ENCODE peak calls at places on chromosome 7, in nine cellular contexts. Y is lung, A is AG04450, S is gastrocnemius medialis, O is AG10803, M is colonic mucosa, Z is OCI-LY7, U is GM23338, I is fibroblast of pulmonary artery. J is an unnamed sample.

GRCh38 chr7:51079494-51079893 is 237.1 kb downstream of the COBL start:
- DNase-seq in Y (no peak), A (no peak), S (no peak), O (no peak), M (no peak), Z (no peak), U (no peak), I (no peak), J (no peak)

GRCh38 chr7:14691597-14692203 is 210.9 kb downstream of the DGKB start:
- DNase-seq in Y (peak), A (peak), S (peak), O (peak), M (peak), Z (peak), U (peak), I (peak), J (peak)

GRCh38 chr7:129610709-129611245 is 743 bp upstream of the NRF1 start:
- DNase-seq in Y (no peak), A (no peak), S (no peak), O (no peak), M (peak), Z (no peak), U (peak), I (no peak), J (no peak)

GRCh38 chr7:77248154-77248553 is 48.5 kb upstream of the FGL2 start:
- DNase-seq in Y (no peak), A (no peak), S (no peak), O (no peak), M (no peak), Z (no peak), U (no peak), I (no peak), J (no peak)

GRCh38 chr7:101517304-101517703 is 111.8 kb downstream of the MYL10 start:
- DNase-seq in Y (no peak), A (no peak), S (no peak), O (no peak), M (no peak), Z (no peak), U (no peak), I (no peak), J (no peak)

GRCh38 chr7:725223-726005 is 1.1 kb upstream of the DNAAF5 start:
- DNase-seq in Y (no peak), A (no peak), S (no peak), O (no peak), M (peak), Z (no peak), U (no peak), I (peak), J (peak)

GRCh38 chr7:29627631-29628030 is 64.0 kb downstream of the PRR15 start:
- DNase-seq in Y (no peak), A (no peak), S (no peak), O (no peak), M (no peak), Z (no peak), U (no peak), I (no peak), J (no peak)

GRCh38 chr7:141456298-141456697 is 94.9 kb upstream of the AGK start:
- DNase-seq in Y (no peak), A (no peak), S (no peak), O (no peak), M (no peak), Z (no peak), U (no peak), I (no peak), J (no peak)

GRCh38 chr7:100177040-100178001 is at the start of the genes GPC2 and STAG3:
- DNase-seq in Y (peak), A (peak), S (peak), O (peak), M (peak), Z (peak), U (peak), I (peak), J (peak)

GRCh38 chr7:92025260-92025659 is 84.6 kb downstream of the AKAP9 start:
- DNase-seq in Y (no peak), A (peak), S (no peak), O (peak), M (no peak), Z (no peak), U (no peak), I (peak), J (peak)

GRCh38 chr7:123637203-123637602 is 18.5 kb upstream of the LMOD2 start:
- DNase-seq in Y (no peak), A (no peak), S (no peak), O (no peak), M (no peak), Z (no peak), U (peak), I (no peak), J (peak)

GRCh38 chr7:90625051-90625450 is 28.9 kb downstream of the CDK14 start:
- DNase-seq in Y (no peak), A (no peak), S (no peak), O (no peak), M (no peak), Z (no peak), U (no peak), I (peak), J (no peak)

GRCh38 chr7:26090927-26091519 is 61.0 kb upstream of the NFE2L3 start:
- DNase-seq in Y (no peak), A (peak), S (no peak), O (peak), M (no peak), Z (peak), U (peak), I (peak), J (peak)

GRCh38 chr7:139583826-139584553 is 60.5 kb downstream of the CLEC2L start:
- DNase-seq in Y (no peak), A (no peak), S (no peak), O (no peak), M (no peak), Z (no peak), U (no peak), I (no peak), J (no peak)

GRCh38 chr7:23474829-23475578 is 4.7 kb upstream of the IGF2BP3 start:
- DNase-seq in Y (no peak), A (no peak), S (no peak), O (no peak), M (no peak), Z (peak), U (no peak), I (no peak), J (no peak)

GRCh38 chr7:18855796-18856195 is 261.6 kb downstream of the TWIST1 start:
- DNase-seq in Y (no peak), A (no peak), S (no peak), O (peak), M (no peak), Z (no peak), U (no peak), I (no peak), J (peak)

DNA sequence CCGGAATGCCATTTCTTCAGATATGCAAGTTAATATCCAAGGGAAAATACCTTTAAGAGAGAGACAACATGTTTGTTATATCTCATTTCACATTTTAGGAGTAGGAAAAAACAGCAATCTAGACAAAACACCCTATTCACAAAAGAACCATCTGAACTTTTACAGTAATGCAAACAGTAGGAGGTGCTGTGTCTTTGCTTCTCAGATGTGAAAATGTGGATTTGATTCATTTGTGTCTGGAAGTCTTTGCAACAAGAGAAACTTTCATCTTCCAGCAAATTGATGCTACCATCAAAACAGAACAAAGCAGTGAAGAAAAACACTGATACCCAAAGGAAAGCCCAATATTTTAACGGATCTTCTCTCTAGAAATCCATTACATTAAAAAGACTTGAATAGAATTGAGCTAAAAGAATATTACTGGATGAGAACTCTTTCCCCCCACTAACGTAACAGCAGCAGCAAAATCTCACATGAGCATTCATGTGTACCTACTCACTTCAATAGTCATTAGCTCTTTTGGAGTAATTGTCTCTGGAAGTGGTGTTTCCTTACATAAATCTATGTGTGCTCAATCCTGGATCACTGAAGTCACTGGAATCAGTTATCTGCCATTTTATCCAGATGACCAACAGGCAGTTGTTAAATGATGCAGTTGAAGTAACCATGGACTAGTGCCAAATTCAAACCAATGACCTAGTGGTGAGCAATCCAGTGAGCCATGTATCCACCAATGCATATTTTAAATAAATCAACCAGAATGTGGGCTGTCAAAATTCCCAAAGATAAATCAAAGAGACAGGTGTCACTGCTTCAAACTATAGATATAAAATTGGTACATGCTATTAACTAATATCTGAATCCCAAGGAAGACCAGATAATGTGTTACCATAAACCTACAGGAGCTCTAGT is 1.8 kb downstream of the SEMA3C start:
- DNase-seq in Y (no peak), A (no peak), S (no peak), O (peak), M (no peak), Z (no peak), U (peak), I (peak), J (peak)
- TF ChIP-seq CTCF in Y (no peak), A (peak), S (no peak), O (peak), M (no peak), Z (no peak), U (peak), I (peak), J (peak)

DNA sequence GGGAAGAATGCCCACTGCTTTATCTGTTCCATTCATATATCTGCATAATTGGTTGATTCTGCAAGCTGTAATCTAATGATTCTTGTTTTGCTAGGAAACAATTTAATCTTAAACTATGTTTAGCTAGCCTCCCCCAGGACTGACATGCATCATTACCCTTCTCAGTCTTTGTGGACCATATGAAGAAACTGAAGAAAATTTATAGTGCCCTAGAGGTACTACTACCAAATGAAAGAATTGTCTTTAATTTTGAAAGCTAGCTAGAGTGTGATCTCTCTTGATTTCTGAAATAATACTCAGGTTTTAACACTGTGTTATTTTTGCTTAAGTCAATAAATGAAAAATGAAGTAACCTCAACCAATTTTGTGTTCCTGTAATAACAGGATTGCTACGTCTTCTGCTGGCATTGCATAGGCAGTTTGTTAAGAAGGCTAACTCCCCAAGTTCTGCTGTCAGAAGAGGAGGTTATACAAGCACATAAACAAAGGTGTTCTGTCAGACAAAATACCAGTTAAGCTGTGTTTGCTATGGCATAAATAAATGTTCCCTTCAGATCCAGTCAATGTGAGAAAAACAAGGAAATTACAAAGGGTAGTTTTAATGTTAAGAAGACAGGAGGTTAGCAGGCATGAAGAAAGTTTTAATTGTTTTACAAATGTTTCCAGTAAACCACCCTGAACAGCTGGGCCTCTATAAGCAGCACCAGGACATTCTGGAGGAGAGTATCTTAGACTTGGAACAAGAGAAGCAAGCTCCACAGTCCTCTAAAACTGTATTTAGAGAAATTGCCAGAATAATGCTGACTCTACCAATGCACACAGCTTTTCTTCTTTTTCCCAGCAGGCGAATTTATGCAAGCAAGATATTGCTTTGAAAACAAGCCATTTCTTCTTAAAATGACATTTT is 90.3 kb upstream of the CTTNBP2 start:
- DNase-seq in Y (no peak), A (no peak), S (no peak), O (no peak), M (no peak), Z (no peak), U (no peak), I (no peak), J (no peak)
- H3K4me3 ChIP-seq in Y (no peak), A (no peak), S (no peak), O (no peak), M (no peak), Z (no peak), U (no peak), I (no peak), J (no peak)

DNA sequence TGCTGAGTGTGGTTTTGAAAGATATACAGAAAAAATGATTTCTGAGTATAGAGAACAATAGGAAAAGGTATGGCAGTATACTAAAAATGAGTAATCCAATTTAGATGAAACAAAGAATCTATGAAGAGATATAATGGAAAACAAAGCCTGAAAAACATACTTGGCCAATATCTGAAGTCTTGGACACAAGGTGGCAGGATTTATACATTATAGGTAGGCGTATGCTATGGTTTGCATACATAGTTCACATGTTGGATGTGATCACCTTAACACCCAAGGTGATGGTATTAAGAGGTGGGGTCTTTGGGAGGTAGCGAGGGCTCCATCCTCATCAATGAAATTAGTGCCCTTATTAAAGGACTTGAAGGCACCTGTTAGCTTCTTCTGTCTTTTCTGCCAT is 34.5 kb upstream of the BPGM start:
- DNase-seq in Y (no peak), A (no peak), S (no peak), O (no peak), M (no peak), Z (no peak), U (no peak), I (no peak), J (no peak)
- TF ChIP-seq CTCF in Y (no peak), A (no peak), S (no peak), O (no peak), M (no peak), Z (no peak), U (peak), I (no peak), J (no peak)

DNA sequence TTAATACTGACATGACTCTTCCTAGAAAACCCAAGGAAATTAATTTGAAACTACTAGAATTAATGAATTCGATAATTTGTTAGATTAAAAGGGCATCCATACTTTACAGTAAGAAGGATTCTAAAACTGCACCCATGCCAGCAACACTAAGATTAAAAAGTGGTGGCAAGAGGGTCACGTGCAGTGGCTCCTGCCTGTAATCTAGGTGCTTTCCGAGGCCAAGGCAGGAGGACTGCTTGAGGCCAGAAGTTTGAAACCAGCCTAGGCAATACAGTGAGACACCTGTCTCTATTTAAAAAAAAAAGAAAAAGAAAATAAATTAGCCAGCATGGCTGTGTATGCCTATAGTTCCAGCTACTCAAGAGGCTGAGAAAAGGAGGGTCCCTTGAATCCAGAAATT is 58.2 kb downstream of the SRPK2 start:
- DNase-seq in Y (no peak), A (no peak), S (no peak), O (no peak), M (no peak), Z (no peak), U (no peak), I (no peak), J (no peak)
- H3K4me3 ChIP-seq in Y (no peak), A (no peak), S (no peak), O (no peak), M (no peak), Z (no peak), U (no peak), I (no peak), J (no peak)

DNA sequence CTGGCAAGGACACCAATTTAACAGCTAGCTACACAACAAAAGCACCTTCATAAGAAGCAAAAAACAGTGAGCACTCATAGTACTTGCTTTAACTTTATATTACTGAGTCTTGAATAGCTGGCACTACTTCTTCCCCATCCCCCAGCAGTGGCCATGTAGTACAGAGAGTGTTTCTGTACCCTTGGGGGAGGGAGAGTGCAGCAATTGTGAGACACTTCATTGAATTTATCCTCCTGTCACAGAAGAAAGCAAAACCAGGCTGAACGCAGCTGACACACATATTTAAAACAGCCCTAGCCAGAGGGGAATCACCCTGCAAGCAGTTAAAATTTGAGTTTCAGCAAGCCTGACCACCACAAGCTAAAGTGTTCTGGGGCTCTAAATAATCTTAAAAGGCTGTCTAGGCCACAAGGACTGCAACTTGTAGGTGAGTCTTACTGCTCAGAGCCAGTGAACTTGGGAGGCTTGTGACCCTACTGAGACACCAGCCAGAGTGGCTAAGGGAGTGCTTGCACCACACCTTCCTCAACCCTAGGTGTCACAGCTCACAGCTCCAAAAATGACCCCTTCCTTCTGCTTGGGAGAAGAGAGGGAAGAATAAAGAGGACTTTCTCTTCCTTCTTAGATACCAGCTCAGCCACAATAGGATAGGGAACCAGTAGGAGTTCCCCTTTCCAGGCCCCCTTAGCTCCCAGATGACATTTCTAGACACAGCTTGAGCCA is 97.6 kb upstream of the MEOX2 start:
- DNase-seq in Y (no peak), A (no peak), S (no peak), O (no peak), M (no peak), Z (no peak), U (peak), I (no peak), J (peak)
- TF ChIP-seq CTCF in Y (no peak), A (no peak), S (no peak), O (no peak), M (no peak), Z (no peak), U (peak), I (no peak), J (no peak)

DNA sequence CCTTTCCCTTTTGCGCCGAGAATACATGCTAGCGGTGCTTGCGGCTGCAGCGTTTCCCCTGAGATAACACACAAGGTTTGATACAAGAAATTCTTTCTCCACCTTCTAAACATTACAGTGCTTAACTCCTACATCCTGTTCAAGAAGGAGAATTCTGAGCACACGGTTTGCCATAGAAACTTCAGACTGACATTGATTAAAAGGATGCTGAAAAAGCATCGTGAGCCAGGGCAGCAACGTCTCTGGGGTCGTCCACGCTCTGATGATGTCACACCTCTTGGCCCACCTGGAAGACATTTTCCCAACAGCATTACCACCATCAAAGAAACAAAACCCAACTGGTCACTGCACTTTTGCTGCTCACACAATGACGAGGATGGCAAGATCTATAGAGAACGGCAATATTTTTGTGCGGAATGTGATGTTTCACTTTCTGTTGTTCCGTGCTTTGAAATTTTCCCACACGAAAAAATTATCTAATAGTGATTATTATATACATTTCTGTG is 26.9 kb upstream of the PRSS1 start:
- DNase-seq in Y (no peak), A (no peak), S (no peak), O (no peak), M (no peak), Z (no peak), U (no peak), I (no peak), J (no peak)
- H3K4me3 ChIP-seq in Y (no peak), A (peak), S (no peak), O (no peak), M (no peak), Z (no peak), U (no peak), I (no peak), J (no peak)

J was measured in fibroblast of villous mesenchyme.